ENCODE peak calls at places on chromosomes 13 and 19, in five cellular contexts. C, O, R, W and X are unnamed samples.

GRCh38 chr13:113959198-113959597 is 14.7 kb downstream of the C13orf46 start:
- DNase-seq in O (no peak), W (no peak), C (no peak), R (no peak), X (no peak)

GRCh38 chr19:2250765-2251576 is 1.8 kb downstream of the AMH start:
- DNase-seq in R (peak; percentile 62), C (no peak), O (no peak), W (no peak), X (no peak)

GRCh38 chr19:32671883-32672282 is 3.1 kb downstream of the ANKRD27 start:
- DNase-seq in C (no peak), O (no peak), R (no peak), W (no peak), X (no peak)

GRCh38 chr19:10228925-10229324 is 2.2 kb downstream of the S1PR2 start:
- DNase-seq in W (peak; percentile 51), C (no peak), O (no peak), R (peak; percentile 79), X (no peak)

GRCh38 chr13:47000166-47000565 is 103.3 kb upstream of the HTR2A start:
- DNase-seq in R (no peak), O (no peak), C (no peak), W (no peak), X (no peak)

GRCh38 chr13:52738719-52739467 is 727 bp downstream of the CNMD start:
- DNase-seq in O (no peak), R (peak; percentile 80), W (no peak), C (no peak), X (no peak)

GRCh38 chr13:110182003-110182402 is 125.0 kb downstream of the COL4A1 start:
- DNase-seq in O (no peak), R (no peak), C (no peak), W (no peak), X (no peak)

GRCh38 chr19:32464279-32464678 is 58.7 kb downstream of the DPY19L3 start:
- DNase-seq in O (no peak), C (no peak), W (no peak), R (no peak), X (peak; percentile 6)